ENCODE peak calls at places on chromosomes 4 and X, in seven cellular contexts. C is SK-N-SH, I is GM12878, S is esophagus muscularis mucosa, Z is stomach, O is suprapubic skin, M is sigmoid colon. Y is an unnamed sample.
A peak's percentile ranks its signal among the peaks of the same experiment; 100 is the strongest.

GRCh38 chr4:70945452-70946055 is 43.4 kb downstream of the MOB1B start:
- DNase-seq in C (no peak), I (no peak), S (no peak), Z (no peak), O (no peak), M (no peak), Y (no peak)

GRCh38 chr4:184345573-184345922 is 127.9 kb upstream of the ENPP6 start:
- DNase-seq in C (no peak), I (no peak), S (no peak), Z (no peak), O (no peak), M (peak; percentile 72), Y (no peak)

GRCh38 chrX:98795636-98796035 is 1614.4 kb downstream of the PCDH19 start:
- DNase-seq in C (no peak), I (no peak), S (no peak), Z (no peak), O (no peak), M (no peak), Y (no peak)

GRCh38 chrX:53283099-53283498 is 1.7 kb upstream of the IQSEC2 start:
- DNase-seq in C (no peak), I (no peak), S (no peak), Z (no peak), O (no peak), M (no peak), Y (no peak)

GRCh38 chrX:12771445-12772069 is 19.7 kb upstream of the PRPS2 start:
- DNase-seq in C (peak; percentile 25), I (peak; percentile 20), S (no peak), Z (peak; percentile 63), O (no peak), M (no peak), Y (peak; percentile 66)

GRCh38 chr4:175422331-175422730 is 389.7 kb downstream of the GPM6A start:
- DNase-seq in C (no peak), I (no peak), S (no peak), Z (no peak), O (no peak), M (no peak), Y (no peak)

GRCh38 chr4:1712216-1713002 is at the start of gene SLBP:
- DNase-seq in C (peak; percentile 97), I (peak; percentile 90), S (peak; percentile 98), Z (peak; percentile 99), O (peak; percentile 98), M (peak; percentile 98), Y (peak; percentile 99)

GRCh38 chrX:125150231-125150630 is 169.4 kb upstream of the TEX13C start:
- DNase-seq in C (no peak), I (no peak), S (no peak), Z (no peak), O (no peak), M (no peak), Y (no peak)

GRCh38 chrX:40550069-40550468 is 30.7 kb upstream of the ATP6AP2 start:
- DNase-seq in C (peak; percentile 71), I (no peak), S (no peak), Z (no peak), O (no peak), M (no peak), Y (no peak)

GRCh38 chr4:181860157-181860556 is 383.0 kb upstream of the TENM3 start:
- DNase-seq in C (peak; percentile 39), I (no peak), S (no peak), Z (no peak), O (no peak), M (no peak), Y (no peak)

GRCh38 chrX:69951756-69952155 is 98.0 kb downstream of the AWAT2 start:
- DNase-seq in C (no peak), I (no peak), S (no peak), Z (no peak), O (no peak), M (no peak), Y (no peak)

GRCh38 chrX:148441387-148441786 is 59.0 kb upstream of the AFF2 start:
- DNase-seq in C (no peak), I (no peak), S (no peak), Z (no peak), O (no peak), M (no peak), Y (no peak)

GRCh38 chrX:154516655-154517100 is 646 bp upstream of the FAM3A start:
- DNase-seq in C (no peak), I (no peak), S (no peak), Z (no peak), O (no peak), M (peak; percentile 86), Y (no peak)

DNA sequence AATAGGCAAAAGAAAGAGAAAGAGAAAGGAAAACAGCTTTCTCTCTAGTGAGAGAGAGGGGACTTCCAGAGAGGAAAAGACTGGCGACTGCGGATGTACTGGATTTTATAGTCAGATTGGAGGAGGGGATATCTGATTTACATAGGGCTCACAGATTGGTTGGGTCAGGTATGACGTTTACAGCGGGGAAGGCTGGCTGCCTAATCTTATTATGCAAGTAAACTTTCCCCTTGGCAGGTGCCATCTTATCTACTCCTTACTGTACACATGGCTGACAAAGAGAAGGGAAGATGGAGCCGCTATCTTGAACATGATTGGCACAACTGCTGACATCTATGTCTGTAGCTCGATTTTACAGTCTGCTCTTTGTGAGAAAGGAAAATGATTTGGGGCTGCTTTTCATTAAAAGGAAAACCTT is 25.4 kb downstream of the RBPJ start:
- DNase-seq in C (no peak), I (no peak), S (no peak), Z (peak; percentile 40), O (no peak), M (no peak), Y (no peak)
- H3K4me1 ChIP-seq in C (no peaks in the 10 kb centered on the region), I (peaks cover 11% of the 10 kb centered on the region), S (peaks cover 40% of the 10 kb centered on the region), Z (peaks cover 67% of the 10 kb centered on the region), O (peaks cover 42% of the 10 kb centered on the region), M (peaks cover 26% of the 10 kb centered on the region), Y (peaks cover 62% of the 10 kb centered on the region)

GRCh38 chr4:55087930-55088293 is 37.5 kb downstream of the KDR start:
- DNase-seq in C (no peak), I (no peak), S (peak; percentile 10), Z (no peak), O (no peak), M (no peak), Y (no peak)
- TF ChIP-seq EP300 in C (no peak), I (no peak), S (no peak), Z (no peak), O (no peak), M (no peak), Y (no peak)

DNA sequence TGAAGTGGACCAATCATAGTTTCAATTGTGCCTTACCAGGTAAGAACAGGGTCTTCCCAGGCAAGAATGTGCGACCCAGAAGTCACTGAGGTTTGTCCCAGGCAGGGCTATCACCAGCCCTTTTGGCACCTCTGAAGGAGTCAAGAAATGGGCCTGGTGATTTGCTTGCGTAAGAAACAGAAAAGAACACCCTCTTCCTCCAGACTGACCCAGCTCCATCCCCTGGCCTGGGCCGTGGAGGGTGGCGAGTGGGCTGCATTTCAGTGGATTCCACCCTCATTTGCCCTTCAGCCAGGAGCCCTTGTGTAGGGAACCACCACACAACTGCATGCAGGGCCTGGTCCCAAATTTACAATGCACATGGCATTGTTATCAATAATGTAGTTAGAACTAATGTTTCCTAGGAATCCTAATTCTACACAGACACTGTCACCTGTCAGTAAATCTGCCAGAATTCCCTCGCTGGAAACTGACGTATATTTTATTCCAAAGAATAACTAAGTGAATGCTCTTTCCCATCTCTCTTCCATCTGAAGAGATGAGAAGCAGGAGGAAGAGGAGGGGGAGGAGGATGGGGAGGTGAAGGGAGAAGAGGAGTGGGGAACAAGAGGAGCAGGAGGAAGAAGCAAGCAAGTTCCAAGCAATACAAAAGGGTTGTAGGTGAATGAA is 46.6 kb downstream of the TSPAN5 start:
- DNase-seq in C (no peak), I (no peak), S (no peak), Z (no peak), O (no peak), M (no peak), Y (no peak)
- TF ChIP-seq POLR2AphosphoS5 in C (no peak), I (no peak), S (no peak), Z (no peak), O (no peak), M (no peak), Y (no peak)

DNA sequence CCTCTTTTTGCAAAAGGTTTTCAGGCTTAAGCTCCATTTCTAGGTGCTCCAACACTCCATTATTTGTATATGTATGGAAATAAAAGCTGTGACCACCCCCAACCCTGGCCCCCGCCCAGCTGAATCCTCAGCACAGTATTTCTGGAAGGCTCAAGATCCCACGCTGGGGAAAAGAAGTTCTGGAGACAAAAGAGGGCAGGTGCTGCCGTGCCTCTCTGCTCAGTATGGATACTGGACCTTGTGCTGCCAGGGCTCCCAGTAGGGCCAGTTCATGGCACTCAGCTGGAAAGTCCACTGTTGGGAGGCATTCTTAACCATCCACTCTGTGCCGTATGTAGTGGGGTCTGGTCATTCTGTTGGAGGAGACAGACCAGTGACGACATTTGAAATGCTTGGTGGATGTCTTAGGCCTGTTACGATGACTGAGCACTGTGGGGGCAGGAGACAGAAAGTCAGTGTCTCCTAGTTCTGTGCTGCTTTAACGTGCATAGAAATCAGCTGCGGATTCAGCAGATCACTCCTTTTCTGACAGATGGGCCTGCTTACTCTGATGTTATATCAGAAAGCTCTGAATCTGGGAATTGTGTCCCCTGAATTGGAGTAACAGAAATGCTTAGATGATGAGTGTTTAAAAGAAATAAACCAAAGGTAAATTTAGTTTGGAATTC is 48.4 kb upstream of the MSANTD1 start:
- DNase-seq in C (no peak), I (no peak), S (no peak), Z (no peak), O (peak; percentile 57), M (no peak), Y (no peak)
- H3K4me1 ChIP-seq in C (peaks cover 13% of the 10 kb centered on the region), I (peaks cover 17% of the 10 kb centered on the region), S (peaks cover 14% of the 10 kb centered on the region), Z (peaks cover 33% of the 10 kb centered on the region), O (peaks cover 11% of the 10 kb centered on the region), M (peaks cover 20% of the 10 kb centered on the region), Y (peaks cover 26% of the 10 kb centered on the region)

GRCh38 chrX:119690921-119691716 is 1.8 kb downstream of the SEPTIN6 start:
- DNase-seq in C (peak; percentile 34), I (no peak), S (no peak), Z (no peak), O (no peak), M (no peak), Y (peak; percentile 11)
- TF ChIP-seq EP300 in C (no peak), I (no peak), S (no peak), Z (no peak), O (no peak), M (no peak), Y (no peak)

GRCh38 chr4:105415281-105415744 is 58.5 kb downstream of the PPA2 start:
- DNase-seq in C (no peak), I (no peak), S (no peak), Z (no peak), O (peak; percentile 71), M (no peak), Y (no peak)
- TF ChIP-seq POLR2AphosphoS5 in C (no peak), I (no peak), S (no peak), Z (no peak), O (no peak), M (no peak), Y (no peak)